ENCODE peak calls at places on chromosome 12, in five cellular contexts. One of them, this sample, is unnamed.

GRCh38 chr12:117580718-117581062 is 219.3 kb upstream of the NOS1 start:
- DNase-seq in astrocyte of the spinal cord: no peak
- DNase-seq in ovary: no peak
- DNase-seq in Peyer's patch: no peak
- DNase-seq in epithelial cell of esophagus: no peak
- DNase-seq in this sample: no peak

GRCh38 chr12:64085996-64086395 is 136.1 kb downstream of the KICS2 start:
- DNase-seq in astrocyte of the spinal cord: no peak
- DNase-seq in ovary: no peak
- DNase-seq in Peyer's patch: no peak
- DNase-seq in epithelial cell of esophagus: no peak
- DNase-seq in this sample: no peak

GRCh38 chr12:74890237-74890599 is 319.4 kb downstream of the KCNC2 start:
- DNase-seq in astrocyte of the spinal cord: peak
- DNase-seq in ovary: no peak
- DNase-seq in Peyer's patch: no peak
- DNase-seq in epithelial cell of esophagus: peak
- DNase-seq in this sample: peak

GRCh38 chr12:65123435-65124063 is 2.4 kb upstream of the WIF1 start:
- DNase-seq in astrocyte of the spinal cord: peak
- DNase-seq in ovary: no peak
- DNase-seq in Peyer's patch: no peak
- DNase-seq in epithelial cell of esophagus: peak
- DNase-seq in this sample: no peak

GRCh38 chr12:42296503-42297109 is 29.3 kb downstream of the ZCRB1 start:
- DNase-seq in astrocyte of the spinal cord: peak
- DNase-seq in ovary: no peak
- DNase-seq in Peyer's patch: no peak
- DNase-seq in epithelial cell of esophagus: peak
- DNase-seq in this sample: no peak

GRCh38 chr12:127785535-127785934 is 481.4 kb upstream of the TMEM132C start:
- DNase-seq in astrocyte of the spinal cord: peak
- DNase-seq in ovary: no peak
- DNase-seq in Peyer's patch: no peak
- DNase-seq in epithelial cell of esophagus: no peak
- DNase-seq in this sample: no peak

GRCh38 chr12:107512391-107512790 is 173.2 kb upstream of the PWP1 start:
- DNase-seq in astrocyte of the spinal cord: no peak
- DNase-seq in ovary: no peak
- DNase-seq in Peyer's patch: no peak
- DNase-seq in epithelial cell of esophagus: peak
- DNase-seq in this sample: peak

GRCh38 chr12:57745485-57745881 is 644 bp downstream of the TSPAN31 start:
- DNase-seq in astrocyte of the spinal cord: no peak
- DNase-seq in ovary: no peak
- DNase-seq in Peyer's patch: no peak
- DNase-seq in epithelial cell of esophagus: no peak
- DNase-seq in this sample: no peak

GRCh38 chr12:77767335-77767734 is 63.4 kb upstream of the NAV3 start:
- DNase-seq in astrocyte of the spinal cord: no peak
- DNase-seq in ovary: no peak
- DNase-seq in Peyer's patch: no peak
- DNase-seq in epithelial cell of esophagus: no peak
- DNase-seq in this sample: no peak

GRCh38 chr12:40946612-40947194 is 241.4 kb upstream of the PDZRN4 start:
- DNase-seq in astrocyte of the spinal cord: peak
- DNase-seq in ovary: no peak
- DNase-seq in Peyer's patch: no peak
- DNase-seq in epithelial cell of esophagus: peak
- DNase-seq in this sample: no peak

GRCh38 chr12:104154806-104155205 is 16.8 kb upstream of the NFYB start:
- DNase-seq in astrocyte of the spinal cord: no peak
- DNase-seq in ovary: no peak
- DNase-seq in Peyer's patch: no peak
- DNase-seq in epithelial cell of esophagus: no peak
- DNase-seq in this sample: no peak

GRCh38 chr12:103806807-103807206 is 34.2 kb downstream of the NT5DC3 start:
- DNase-seq in astrocyte of the spinal cord: no peak
- DNase-seq in ovary: no peak
- DNase-seq in Peyer's patch: no peak
- DNase-seq in epithelial cell of esophagus: no peak
- DNase-seq in this sample: no peak

GRCh38 chr12:130236421-130236820 is 74.2 kb downstream of the FZD10 start:
- DNase-seq in astrocyte of the spinal cord: no peak
- DNase-seq in ovary: no peak
- DNase-seq in Peyer's patch: no peak
- DNase-seq in epithelial cell of esophagus: no peak
- DNase-seq in this sample: no peak

GRCh38 chr12:56164345-56164729 is 6.2 kb downstream of the MYL6 start:
- DNase-seq in astrocyte of the spinal cord: no peak
- DNase-seq in ovary: no peak
- DNase-seq in Peyer's patch: no peak
- DNase-seq in epithelial cell of esophagus: no peak
- DNase-seq in this sample: no peak

GRCh38 chr12:118409834-118410233 is 33.5 kb downstream of the SUDS3 start:
- DNase-seq in astrocyte of the spinal cord: no peak
- DNase-seq in ovary: no peak
- DNase-seq in Peyer's patch: no peak
- DNase-seq in epithelial cell of esophagus: no peak
- DNase-seq in this sample: no peak

GRCh38 chr12:102736328-102736727 is 180.7 kb downstream of the PAH start:
- DNase-seq in astrocyte of the spinal cord: no peak
- DNase-seq in ovary: no peak
- DNase-seq in Peyer's patch: no peak
- DNase-seq in epithelial cell of esophagus: no peak
- DNase-seq in this sample: no peak

GRCh38 chr12:91926810-91927209 is 218.8 kb downstream of the BTG1 start:
- DNase-seq in astrocyte of the spinal cord: peak
- DNase-seq in ovary: no peak
- DNase-seq in Peyer's patch: no peak
- DNase-seq in epithelial cell of esophagus: peak
- DNase-seq in this sample: peak

GRCh38 chr12:126309278-126309677 is 1244.0 kb downstream of the AACS start:
- DNase-seq in astrocyte of the spinal cord: no peak
- DNase-seq in ovary: no peak
- DNase-seq in Peyer's patch: no peak
- DNase-seq in epithelial cell of esophagus: no peak
- DNase-seq in this sample: no peak

GRCh38 chr12:27766587-27766986 is 13.4 kb upstream of the KLHL42 start:
- DNase-seq in astrocyte of the spinal cord: no peak
- DNase-seq in ovary: no peak
- DNase-seq in Peyer's patch: no peak
- DNase-seq in epithelial cell of esophagus: no peak
- DNase-seq in this sample: no peak

GRCh38 chr12:30514666-30515065 is 181.0 kb downstream of the IPO8 start:
- DNase-seq in astrocyte of the spinal cord: no peak
- DNase-seq in ovary: no peak
- DNase-seq in Peyer's patch: no peak
- DNase-seq in epithelial cell of esophagus: peak
- DNase-seq in this sample: no peak

GRCh38 chr12:67742461-67742860 is 93.9 kb downstream of the DYRK2 start:
- DNase-seq in astrocyte of the spinal cord: no peak
- DNase-seq in ovary: no peak
- DNase-seq in Peyer's patch: no peak
- DNase-seq in epithelial cell of esophagus: no peak
- DNase-seq in this sample: no peak

GRCh38 chr12:12398026-12398859 is 41.4 kb downstream of the BORCS5 start:
- DNase-seq in astrocyte of the spinal cord: peak
- DNase-seq in ovary: peak
- DNase-seq in Peyer's patch: no peak
- DNase-seq in epithelial cell of esophagus: peak
- DNase-seq in this sample: peak

GRCh38 chr12:105031061-105031807 is 45.1 kb downstream of the NOPCHAP1 start:
- DNase-seq in astrocyte of the spinal cord: no peak
- DNase-seq in ovary: no peak
- DNase-seq in Peyer's patch: no peak
- DNase-seq in epithelial cell of esophagus: no peak
- DNase-seq in this sample: no peak

GRCh38 chr12:52428121-52428520 is 6.0 kb downstream of the KRT75 start:
- DNase-seq in astrocyte of the spinal cord: no peak
- DNase-seq in ovary: no peak
- DNase-seq in Peyer's patch: no peak
- DNase-seq in epithelial cell of esophagus: no peak
- DNase-seq in this sample: no peak

GRCh38 chr12:15856097-15856982 is 25.8 kb upstream of the STRAP start:
- DNase-seq in astrocyte of the spinal cord: peak
- DNase-seq in ovary: peak
- DNase-seq in Peyer's patch: peak
- DNase-seq in epithelial cell of esophagus: peak
- DNase-seq in this sample: no peak

GRCh38 chr12:99911076-99911475 is 73.7 kb downstream of the ANKS1B start:
- DNase-seq in astrocyte of the spinal cord: peak
- DNase-seq in ovary: no peak
- DNase-seq in Peyer's patch: no peak
- DNase-seq in epithelial cell of esophagus: peak
- DNase-seq in this sample: peak

GRCh38 chr12:124125472-124125871 is 152.5 kb downstream of the ZNF664 start:
- DNase-seq in astrocyte of the spinal cord: peak
- DNase-seq in ovary: no peak
- DNase-seq in Peyer's patch: no peak
- DNase-seq in epithelial cell of esophagus: peak
- DNase-seq in this sample: no peak

GRCh38 chr12:26728205-26729050 is 104.6 kb downstream of the ITPR2 start:
- DNase-seq in astrocyte of the spinal cord: no peak
- DNase-seq in ovary: no peak
- DNase-seq in Peyer's patch: no peak
- DNase-seq in epithelial cell of esophagus: no peak
- DNase-seq in this sample: no peak
- H3K4me3 ChIP-seq in astrocyte of the spinal cord: no peak
- H3K4me3 ChIP-seq in ovary: no peak
- H3K4me3 ChIP-seq in Peyer's patch: no peak
- H3K4me3 ChIP-seq in epithelial cell of esophagus: no peak
- H3K4me3 ChIP-seq in this sample: no peak

GRCh38 chr12:49369723-49370145 is 2.5 kb downstream of the SPATS2 start:
- DNase-seq in astrocyte of the spinal cord: peak
- DNase-seq in ovary: no peak
- DNase-seq in Peyer's patch: peak
- DNase-seq in epithelial cell of esophagus: peak
- DNase-seq in this sample: no peak
- H3K4me3 ChIP-seq in astrocyte of the spinal cord: no peak
- H3K4me3 ChIP-seq in ovary: no peak
- H3K4me3 ChIP-seq in Peyer's patch: no peak
- H3K4me3 ChIP-seq in epithelial cell of esophagus: no peak
- H3K4me3 ChIP-seq in this sample: peak

GRCh38 chr12:9113296-9113986 is 2.3 kb downstream of the A2M start:
- DNase-seq in astrocyte of the spinal cord: no peak
- DNase-seq in ovary: no peak
- DNase-seq in Peyer's patch: no peak
- DNase-seq in epithelial cell of esophagus: no peak
- DNase-seq in this sample: no peak

GRCh38 chr12:9115731-9116689 is at the start of gene A2M:
- DNase-seq in astrocyte of the spinal cord: no peak
- DNase-seq in ovary: no peak
- DNase-seq in Peyer's patch: no peak
- DNase-seq in epithelial cell of esophagus: no peak
- DNase-seq in this sample: peak

GRCh38 chr12:9113987-9114309 is 1.8 kb downstream of the A2M start:
- DNase-seq in astrocyte of the spinal cord: no peak
- DNase-seq in ovary: no peak
- DNase-seq in Peyer's patch: no peak
- DNase-seq in epithelial cell of esophagus: no peak
- DNase-seq in this sample: no peak

GRCh38 chr12:9112076-9112853 is 3.5 kb downstream of the A2M start:
- DNase-seq in astrocyte of the spinal cord: no peak
- DNase-seq in ovary: no peak
- DNase-seq in Peyer's patch: no peak
- DNase-seq in epithelial cell of esophagus: no peak
- DNase-seq in this sample: no peak

DNA sequence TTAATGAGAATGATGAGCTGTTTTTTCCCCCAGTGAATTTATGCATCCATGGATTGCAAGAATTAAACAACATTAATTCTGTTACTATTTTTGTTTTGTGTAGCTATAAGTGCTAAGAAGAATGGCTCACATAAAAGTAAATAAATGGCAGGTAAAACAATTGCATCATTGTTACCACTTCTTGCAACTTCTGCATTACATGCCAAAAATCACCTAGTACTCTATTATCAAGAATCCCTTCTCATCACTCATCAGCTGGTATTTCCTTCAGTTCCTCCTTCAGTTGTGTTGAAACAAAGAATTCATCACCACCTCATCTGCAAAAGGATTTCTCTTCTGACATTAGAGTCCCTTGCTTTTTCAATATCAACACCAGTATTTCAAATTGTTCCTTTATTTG is 773 bp downstream of the A2M start:
- DNase-seq in astrocyte of the spinal cord: no peak
- DNase-seq in ovary: no peak
- DNase-seq in Peyer's patch: no peak
- DNase-seq in epithelial cell of esophagus: peak
- DNase-seq in this sample: no peak
- H3K4me3 ChIP-seq in astrocyte of the spinal cord: no peak
- H3K4me3 ChIP-seq in ovary: peak
- H3K4me3 ChIP-seq in Peyer's patch: no peak
- H3K4me3 ChIP-seq in epithelial cell of esophagus: no peak
- H3K4me3 ChIP-seq in this sample: no peak

GRCh38 chr12:89453121-89453520 is 71.5 kb downstream of the GALNT4 start:
- DNase-seq in astrocyte of the spinal cord: no peak
- DNase-seq in ovary: no peak
- DNase-seq in Peyer's patch: no peak
- DNase-seq in epithelial cell of esophagus: no peak
- DNase-seq in this sample: no peak
- H3K4me3 ChIP-seq in astrocyte of the spinal cord: no peak
- H3K4me3 ChIP-seq in ovary: no peak
- H3K4me3 ChIP-seq in Peyer's patch: no peak
- H3K4me3 ChIP-seq in epithelial cell of esophagus: no peak
- H3K4me3 ChIP-seq in this sample: no peak

GRCh38 chr12:89081709-89082108 is 270.6 kb downstream of the DUSP6 start:
- DNase-seq in astrocyte of the spinal cord: no peak
- DNase-seq in ovary: no peak
- DNase-seq in Peyer's patch: no peak
- DNase-seq in epithelial cell of esophagus: no peak
- DNase-seq in this sample: no peak
- H3K4me3 ChIP-seq in astrocyte of the spinal cord: no peak
- H3K4me3 ChIP-seq in ovary: no peak
- H3K4me3 ChIP-seq in Peyer's patch: no peak
- H3K4me3 ChIP-seq in epithelial cell of esophagus: no peak
- H3K4me3 ChIP-seq in this sample: no peak

DNA sequence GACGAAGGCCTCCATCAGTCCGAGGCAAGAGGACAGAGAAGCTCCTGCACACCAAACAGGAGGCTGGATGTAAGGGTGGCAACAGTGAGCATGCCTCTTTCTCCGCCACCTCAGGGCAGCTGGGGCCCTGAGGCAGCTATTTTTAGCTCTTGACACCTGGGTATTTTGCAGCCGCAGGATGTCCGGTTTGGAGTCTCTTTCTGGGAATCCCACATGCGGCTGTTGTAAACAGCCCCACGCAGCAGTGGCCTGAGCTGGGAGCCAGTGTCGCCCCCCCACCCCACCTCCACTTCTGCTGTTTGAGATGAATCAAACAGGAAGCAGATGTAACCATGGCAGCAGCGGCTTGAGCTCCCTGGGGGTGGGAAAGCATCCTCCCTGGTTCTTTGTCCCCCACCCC is 11.7 kb downstream of the HDAC7 start:
- DNase-seq in astrocyte of the spinal cord: peak
- DNase-seq in ovary: peak
- DNase-seq in Peyer's patch: peak
- DNase-seq in epithelial cell of esophagus: no peak
- DNase-seq in this sample: no peak
- H3K4me3 ChIP-seq in astrocyte of the spinal cord: no peak
- H3K4me3 ChIP-seq in ovary: no peak
- H3K4me3 ChIP-seq in Peyer's patch: no peak
- H3K4me3 ChIP-seq in epithelial cell of esophagus: no peak
- H3K4me3 ChIP-seq in this sample: no peak

This sample was measured in skeletal muscle cell.